ENCODE peak calls at places on chromosomes 11 and 22, in five cellular contexts. S is suprapubic skin, H is neural crest cell, T is coronary artery, L is psoas muscle. X is an unnamed sample.

GRCh38 chr22:37639771-37640590 is 512 bp downstream of the SH3BP1 start:
- DNase-seq in H (no peak), S (no peak), T (no peak), L (no peak), X (no peak)

GRCh38 chr11:2781413-2782274 is 81.8 kb upstream of the KCNQ1OT1 start:
- DNase-seq in L (no peak), H (peak; percentile 1), T (peak; percentile 62), S (peak; percentile 75), X (peak; percentile 55)

GRCh38 chr11:19244084-19244483 is 3.3 kb upstream of the E2F8 start:
- DNase-seq in S (no peak), H (no peak), L (no peak), T (no peak), X (no peak)

GRCh38 chr22:39360242-39360641 is 10.5 kb downstream of the SYNGR1 start:
- DNase-seq in T (no peak), L (no peak), S (no peak), H (no peak), X (no peak)

GRCh38 chr11:100832851-100833250 is 145.8 kb downstream of the ARHGAP42 start:
- DNase-seq in T (no peak), L (no peak), S (no peak), H (no peak), X (no peak)

GRCh38 chr11:95536049-95536448 is 253.5 kb downstream of the FAM76B start:
- DNase-seq in S (no peak), T (no peak), L (no peak), H (no peak), X (no peak)

GRCh38 chr11:13875643-13876042 is 86.9 kb upstream of the SPON1 start:
- DNase-seq in H (peak; percentile 48), S (no peak), L (no peak), T (no peak), X (no peak)

GRCh38 chr11:45412033-45412432 is 125.9 kb upstream of the SYT13 start:
- DNase-seq in H (no peak), S (no peak), T (peak; percentile 9), L (no peak), X (no peak)

DNA sequence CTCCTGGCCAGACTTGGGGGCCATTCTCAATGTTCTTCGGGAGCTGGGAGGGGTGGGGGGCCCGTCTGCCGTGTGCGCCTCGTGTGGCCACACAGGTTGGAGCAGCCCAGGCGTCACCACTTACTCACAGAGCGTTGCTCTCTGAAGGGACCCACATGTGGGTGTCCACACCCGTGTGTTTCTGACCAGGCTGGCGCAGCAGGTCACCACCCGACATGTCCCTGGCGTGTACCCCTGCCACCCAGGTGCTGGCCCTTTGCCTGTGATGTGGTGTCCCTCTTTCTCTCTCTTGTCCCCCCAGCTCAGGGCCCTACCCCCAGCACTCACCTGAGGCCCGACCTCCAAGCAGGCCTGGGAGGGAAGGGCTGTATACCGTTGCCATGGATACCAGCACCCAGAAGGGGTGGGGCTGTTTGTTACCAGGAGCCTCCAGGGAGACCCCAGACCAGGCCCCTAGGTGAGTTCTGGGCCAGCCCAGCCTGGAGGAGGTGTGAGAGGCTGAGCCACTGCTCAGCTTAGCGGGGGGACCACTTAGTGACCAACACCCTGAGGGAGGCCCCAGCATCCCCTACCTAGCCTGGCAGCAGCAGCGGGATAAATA is 1.4 kb downstream of the LMNTD2 start:
- DNase-seq in T (no peak), H (no peak), S (no peak), L (no peak), X (no peak)
- TF ChIP-seq CTCF in T (no peak), H (no peak), S (no peak), L (no peak), X (no peak)

GRCh38 chr11:61793084-61793828 is 545 bp downstream of the FEN1 start:
- DNase-seq in H (no peak), T (no peak), S (no peak), L (no peak), X (no peak)

GRCh38 chr11:61794579-61794978 is 1.9 kb downstream of the FEN1 start:
- DNase-seq in L (no peak), H (no peak), S (no peak), T (no peak), X (no peak)

GRCh38 chr11:61793829-61794204 is 1.1 kb downstream of the FEN1 start:
- DNase-seq in T (no peak), S (no peak), H (no peak), L (no peak), X (no peak)

GRCh38 chr11:61791737-61792309 is 576 bp downstream of the TMEM258 start:
- DNase-seq in S (no peak), L (peak; percentile 61), T (no peak), H (peak; percentile 70), X (no peak)

DNA sequence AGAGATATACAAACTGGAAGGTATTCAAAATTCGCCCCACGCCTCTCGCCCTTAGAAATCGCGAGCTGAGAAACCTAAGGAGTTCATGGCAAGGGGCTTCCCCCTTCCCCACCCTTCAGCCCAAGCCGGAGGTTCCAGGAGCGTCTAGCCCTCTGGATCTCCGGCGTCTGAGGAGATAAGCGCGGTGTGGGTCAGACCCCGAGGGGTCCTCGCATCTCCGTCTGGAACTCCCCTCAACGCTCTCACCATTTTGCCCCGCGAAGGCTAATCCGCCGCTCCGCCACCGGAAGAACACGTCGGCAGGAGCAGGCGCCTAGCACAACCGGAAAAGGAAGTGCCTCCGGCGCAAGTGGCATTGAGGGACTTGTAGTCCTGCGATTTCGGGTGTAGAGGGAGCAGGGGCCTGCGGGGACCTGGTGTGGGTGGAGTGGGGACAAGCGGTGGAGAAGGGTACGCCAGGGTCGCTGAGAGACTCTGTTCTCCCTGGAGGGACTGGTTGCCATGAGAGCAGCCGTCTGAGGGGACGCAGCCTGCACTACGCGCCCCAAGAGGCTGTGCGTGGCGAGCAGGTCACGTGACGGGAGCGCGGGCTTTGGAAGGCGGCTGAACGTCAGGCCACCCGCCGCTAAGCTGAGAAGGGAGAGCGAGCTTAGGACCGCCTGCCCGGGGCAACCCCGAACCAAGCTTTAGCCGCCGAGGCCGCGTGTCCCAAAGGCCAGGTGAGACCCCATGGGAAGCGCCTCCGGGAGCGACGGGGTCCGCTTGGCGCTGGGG is at the start of the genes FEN1 and TMEM258:
- DNase-seq in S (peak; percentile 97), L (peak; percentile 90), H (peak; percentile 86), T (peak; percentile 94), X (peak; percentile 90)
- TF ChIP-seq CTCF in S (no peak), L (no peak), H (peak; percentile 24), T (no peak), X (peak; percentile 31)

GRCh38 chr11:47083913-47084312 is 92.8 kb downstream of the ARFGAP2 start:
- DNase-seq in T (no peak), H (no peak), L (no peak), S (no peak), X (no peak)
- TF ChIP-seq CTCF in T (no peak), H (no peak), L (no peak), S (no peak), X (no peak)

DNA sequence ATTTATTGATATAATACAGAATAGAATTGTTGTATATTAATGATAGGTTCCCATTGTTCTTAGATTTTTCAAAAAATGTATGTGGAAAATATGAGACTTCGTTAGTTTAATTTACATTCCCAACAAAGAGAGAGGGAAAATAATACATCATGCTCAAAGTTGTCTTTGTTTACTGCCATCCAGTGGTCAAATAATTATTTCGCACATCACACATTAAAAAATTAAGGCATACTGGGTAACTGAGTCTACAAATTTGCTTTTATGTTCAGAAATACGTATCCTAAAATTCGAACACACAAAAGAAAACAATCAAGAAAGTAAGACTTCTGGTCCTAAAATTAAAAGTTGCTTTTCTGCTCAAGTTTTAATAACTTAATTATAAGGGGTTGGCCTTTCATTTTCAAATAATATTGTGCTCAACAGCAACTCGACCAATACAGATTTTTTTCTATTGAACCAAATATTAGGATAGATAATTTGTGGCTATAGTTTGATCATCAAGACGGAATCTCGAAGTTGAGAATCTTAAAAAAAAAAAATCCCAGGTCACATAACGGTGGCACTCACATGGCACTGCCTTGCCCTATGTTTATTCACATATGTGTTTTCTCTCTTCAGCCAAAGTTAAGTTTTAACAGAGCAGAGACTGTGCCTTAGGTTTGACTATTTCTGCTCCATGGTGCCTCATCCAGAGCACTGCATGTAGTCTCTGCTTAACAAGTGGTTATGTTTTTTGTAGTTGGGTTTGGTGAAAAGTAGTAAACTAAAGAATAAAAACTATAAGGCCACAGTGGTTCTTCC is 12.3 kb downstream of the PDGFD start:
- DNase-seq in H (no peak), S (no peak), L (no peak), T (no peak), X (no peak)
- TF ChIP-seq CTCF in H (peak; percentile 58), S (no peak), L (no peak), T (no peak), X (peak; percentile 68)

GRCh38 chr11:77121096-77121640 is 6.9 kb upstream of the MYO7A start:
- DNase-seq in S (no peak), H (no peak), L (peak; percentile 5), T (no peak), X (no peak)

GRCh38 chr11:77121876-77122575 is 6.0 kb upstream of the MYO7A start:
- DNase-seq in L (no peak), S (no peak), H (no peak), T (no peak), X (no peak)

GRCh38 chr11:77123591-77123990 is 4.5 kb upstream of the MYO7A start:
- DNase-seq in S (no peak), H (no peak), T (no peak), L (peak; percentile 9), X (no peak)

GRCh38 chr11:77124041-77124440 is 4.0 kb upstream of the MYO7A start:
- DNase-seq in L (no peak), T (no peak), S (no peak), H (no peak), X (no peak)

GRCh38 chr11:77122576-77123212 is 5.4 kb upstream of the MYO7A start:
- DNase-seq in H (no peak), S (no peak), L (no peak), T (no peak), X (no peak)
- TF ChIP-seq CTCF in H (no peak), S (no peak), L (no peak), T (no peak), X (no peak)

DNA sequence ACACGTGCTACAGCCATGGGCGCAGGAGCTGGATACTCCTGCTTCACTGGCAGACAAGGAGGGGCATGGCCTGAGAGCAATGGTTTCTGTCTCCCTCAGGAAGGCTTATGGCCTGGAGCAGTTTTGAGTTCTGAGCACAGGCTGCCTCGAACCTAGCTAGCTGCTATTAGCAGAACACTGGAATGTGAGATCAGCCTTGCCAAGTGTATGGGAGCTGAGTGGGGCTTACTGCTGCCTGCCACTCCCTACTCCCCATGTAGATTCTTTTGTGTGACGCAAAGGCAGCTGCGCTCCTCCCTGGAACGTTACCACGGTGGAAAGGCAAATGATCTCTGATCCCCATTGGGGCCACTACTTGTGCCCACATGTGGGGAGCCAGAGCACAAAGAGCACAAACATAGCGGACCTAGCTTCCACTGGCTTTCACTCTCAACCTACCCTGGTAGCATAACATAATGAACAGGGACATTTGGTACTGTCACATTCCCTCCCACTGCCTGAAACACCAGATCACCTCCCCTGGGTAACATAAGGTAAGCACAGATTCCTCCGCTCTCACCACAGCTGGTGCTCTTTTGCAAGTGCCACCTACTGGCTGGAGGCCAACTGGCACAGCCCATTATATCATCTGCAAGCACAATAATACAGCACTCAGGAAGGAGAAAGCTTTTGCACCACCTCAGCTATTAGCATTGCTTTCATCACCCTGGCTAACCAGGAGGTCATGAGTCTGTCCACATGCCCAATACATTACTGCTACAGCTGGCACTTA is 84.6 kb upstream of the GUCY1A2 start:
- DNase-seq in S (no peak), L (peak; percentile 16), H (no peak), T (no peak), X (no peak)
- TF ChIP-seq CTCF in S (no peak), L (no peak), H (no peak), T (no peak), X (no peak)

DNA sequence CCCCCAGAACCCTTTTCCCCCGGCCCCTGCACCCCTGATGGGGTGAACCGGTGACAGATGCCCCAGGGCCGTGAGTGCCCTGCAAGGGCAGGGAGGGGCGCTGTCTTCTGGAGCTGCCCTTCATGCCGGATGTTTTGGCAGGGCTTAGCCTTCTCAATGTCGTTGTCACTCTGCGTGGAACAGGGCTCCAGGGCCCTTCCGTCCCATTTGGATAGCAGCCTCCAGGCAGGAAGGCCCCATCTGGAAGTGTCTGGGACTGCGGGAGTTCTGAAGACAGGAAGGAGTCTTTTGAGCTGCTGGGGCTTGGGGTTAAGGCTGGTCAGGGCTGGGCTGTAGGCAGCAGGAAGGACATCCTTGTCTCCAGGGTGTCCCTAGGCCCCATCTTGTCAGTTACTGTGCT is 4.6 kb downstream of the FRMD8 start:
- DNase-seq in S (no peak), L (no peak), H (peak; percentile 19), T (no peak), X (no peak)
- TF ChIP-seq CTCF in S (no peak), L (no peak), H (no peak), T (no peak), X (no peak)